ENCODE peak calls at places on chromosomes 5 and 9, in five cellular contexts. One of them, this sample, is unnamed.

GRCh38 chr5:106699198-106699597 is 971.5 kb downstream of the EFNA5 start:
- DNase-seq in putamen: no peak
- DNase-seq in ecto neural progenitor cell: peak
- DNase-seq in small intestine: no peak
- DNase-seq in activated naive CD4-positive, alpha-beta T cell treated with Interleukin-2 at 50 U/mL for 16 hours: no peak
- DNase-seq in this sample: no peak

GRCh38 chr9:109182550-109182939 is 15.5 kb upstream of the FRRS1L start:
- DNase-seq in activated naive CD4-positive, alpha-beta T cell treated with Interleukin-2 at 50 U/mL for 16 hours: no peak
- DNase-seq in ecto neural progenitor cell: no peak
- DNase-seq in small intestine: no peak
- DNase-seq in putamen: no peak
- DNase-seq in this sample: no peak

GRCh38 chr5:68037541-68037940 is 178.0 kb upstream of the PIK3R1 start:
- DNase-seq in activated naive CD4-positive, alpha-beta T cell treated with Interleukin-2 at 50 U/mL for 16 hours: no peak
- DNase-seq in small intestine: no peak
- DNase-seq in putamen: no peak
- DNase-seq in ecto neural progenitor cell: no peak
- DNase-seq in this sample: no peak

GRCh38 chr9:134495881-134496412 is 145.7 kb upstream of the COL5A1 start:
- DNase-seq in small intestine: no peak
- DNase-seq in putamen: no peak
- DNase-seq in ecto neural progenitor cell: no peak
- DNase-seq in activated naive CD4-positive, alpha-beta T cell treated with Interleukin-2 at 50 U/mL for 16 hours: no peak
- DNase-seq in this sample: no peak

GRCh38 chr5:35813456-35813855 is 43.2 kb upstream of the IL7R start:
- DNase-seq in ecto neural progenitor cell: no peak
- DNase-seq in small intestine: no peak
- DNase-seq in activated naive CD4-positive, alpha-beta T cell treated with Interleukin-2 at 50 U/mL for 16 hours: no peak
- DNase-seq in putamen: no peak
- DNase-seq in this sample: no peak

GRCh38 chr5:57231607-57232006 is 57.7 kb downstream of the GPBP1 start:
- DNase-seq in small intestine: no peak
- DNase-seq in ecto neural progenitor cell: no peak
- DNase-seq in activated naive CD4-positive, alpha-beta T cell treated with Interleukin-2 at 50 U/mL for 16 hours: no peak
- DNase-seq in putamen: no peak
- DNase-seq in this sample: no peak

GRCh38 chr5:17127743-17128231 is 89.6 kb upstream of the BASP1 start:
- DNase-seq in small intestine: no peak
- DNase-seq in putamen: no peak
- DNase-seq in activated naive CD4-positive, alpha-beta T cell treated with Interleukin-2 at 50 U/mL for 16 hours: no peak
- DNase-seq in ecto neural progenitor cell: no peak
- DNase-seq in this sample: no peak

GRCh38 chr5:168159425-168159824 is 132.0 kb upstream of the WWC1 start:
- DNase-seq in activated naive CD4-positive, alpha-beta T cell treated with Interleukin-2 at 50 U/mL for 16 hours: no peak
- DNase-seq in putamen: no peak
- DNase-seq in ecto neural progenitor cell: no peak
- DNase-seq in small intestine: peak
- DNase-seq in this sample: no peak

GRCh38 chr5:14816999-14817761 is 54.4 kb downstream of the ANKH start:
- DNase-seq in small intestine: no peak
- DNase-seq in ecto neural progenitor cell: no peak
- DNase-seq in putamen: no peak
- DNase-seq in activated naive CD4-positive, alpha-beta T cell treated with Interleukin-2 at 50 U/mL for 16 hours: peak
- DNase-seq in this sample: peak

GRCh38 chr9:109349431-109349846 is 28.6 kb upstream of the EPB41L4B start:
- DNase-seq in small intestine: no peak
- DNase-seq in putamen: no peak
- DNase-seq in ecto neural progenitor cell: no peak
- DNase-seq in activated naive CD4-positive, alpha-beta T cell treated with Interleukin-2 at 50 U/mL for 16 hours: no peak
- DNase-seq in this sample: no peak

GRCh38 chr5:53825016-53825415 is 264.6 kb downstream of the NDUFS4 start:
- DNase-seq in small intestine: no peak
- DNase-seq in ecto neural progenitor cell: no peak
- DNase-seq in activated naive CD4-positive, alpha-beta T cell treated with Interleukin-2 at 50 U/mL for 16 hours: no peak
- DNase-seq in putamen: no peak
- DNase-seq in this sample: no peak

GRCh38 chr5:178205010-178205748 is 846 bp downstream of the HNRNPAB start:
- DNase-seq in putamen: peak
- DNase-seq in activated naive CD4-positive, alpha-beta T cell treated with Interleukin-2 at 50 U/mL for 16 hours: peak
- DNase-seq in ecto neural progenitor cell: peak
- DNase-seq in small intestine: peak
- DNase-seq in this sample: peak

GRCh38 chr5:176364765-176365662 is at the start of gene ARL10:
- DNase-seq in small intestine: no peak
- DNase-seq in putamen: peak
- DNase-seq in ecto neural progenitor cell: no peak
- DNase-seq in activated naive CD4-positive, alpha-beta T cell treated with Interleukin-2 at 50 U/mL for 16 hours: peak
- DNase-seq in this sample: peak

GRCh38 chr5:41794478-41794877 is 75.7 kb downstream of the OXCT1 start:
- DNase-seq in small intestine: no peak
- DNase-seq in activated naive CD4-positive, alpha-beta T cell treated with Interleukin-2 at 50 U/mL for 16 hours: no peak
- DNase-seq in putamen: no peak
- DNase-seq in ecto neural progenitor cell: no peak
- DNase-seq in this sample: no peak

GRCh38 chr5:179343902-179344300 is 1.4 kb downstream of the ADAMTS2 start:
- DNase-seq in activated naive CD4-positive, alpha-beta T cell treated with Interleukin-2 at 50 U/mL for 16 hours: no peak
- DNase-seq in ecto neural progenitor cell: peak
- DNase-seq in putamen: no peak
- DNase-seq in small intestine: no peak
- DNase-seq in this sample: no peak

GRCh38 chr9:137000177-137000930 is 4.0 kb upstream of the CLIC3 start:
- DNase-seq in activated naive CD4-positive, alpha-beta T cell treated with Interleukin-2 at 50 U/mL for 16 hours: peak
- DNase-seq in small intestine: peak
- DNase-seq in ecto neural progenitor cell: no peak
- DNase-seq in putamen: no peak
- DNase-seq in this sample: peak

GRCh38 chr9:92961627-92962302 is 14.4 kb downstream of the FGD3 start:
- DNase-seq in ecto neural progenitor cell: no peak
- DNase-seq in activated naive CD4-positive, alpha-beta T cell treated with Interleukin-2 at 50 U/mL for 16 hours: peak
- DNase-seq in small intestine: peak
- DNase-seq in putamen: no peak
- DNase-seq in this sample: no peak

GRCh38 chr5:66724336-66724735 is 128.1 kb downstream of the MAST4 start:
- DNase-seq in ecto neural progenitor cell: no peak
- DNase-seq in putamen: no peak
- DNase-seq in activated naive CD4-positive, alpha-beta T cell treated with Interleukin-2 at 50 U/mL for 16 hours: no peak
- DNase-seq in small intestine: no peak
- DNase-seq in this sample: no peak

GRCh38 chr9:134932171-134932570 is 14.5 kb upstream of the FCN1 start:
- DNase-seq in putamen: no peak
- DNase-seq in small intestine: no peak
- DNase-seq in ecto neural progenitor cell: no peak
- DNase-seq in activated naive CD4-positive, alpha-beta T cell treated with Interleukin-2 at 50 U/mL for 16 hours: no peak
- DNase-seq in this sample: no peak

GRCh38 chr5:157649091-157649490 is 3.1 kb downstream of the SOX30 start:
- DNase-seq in ecto neural progenitor cell: no peak
- DNase-seq in putamen: no peak
- DNase-seq in activated naive CD4-positive, alpha-beta T cell treated with Interleukin-2 at 50 U/mL for 16 hours: no peak
- DNase-seq in small intestine: no peak
- DNase-seq in this sample: no peak

GRCh38 chr5:139078345-139078744 is 119.8 kb downstream of the SIL1 start:
- DNase-seq in small intestine: no peak
- DNase-seq in putamen: no peak
- DNase-seq in activated naive CD4-positive, alpha-beta T cell treated with Interleukin-2 at 50 U/mL for 16 hours: no peak
- DNase-seq in ecto neural progenitor cell: no peak
- DNase-seq in this sample: no peak

GRCh38 chr5:31459594-31459993 is 72.3 kb downstream of the DROSHA start:
- DNase-seq in putamen: no peak
- DNase-seq in small intestine: no peak
- DNase-seq in ecto neural progenitor cell: no peak
- DNase-seq in activated naive CD4-positive, alpha-beta T cell treated with Interleukin-2 at 50 U/mL for 16 hours: no peak
- DNase-seq in this sample: no peak

GRCh38 chr5:147479949-147480348 is 29.9 kb downstream of the DPYSL3 start:
- DNase-seq in putamen: no peak
- DNase-seq in activated naive CD4-positive, alpha-beta T cell treated with Interleukin-2 at 50 U/mL for 16 hours: no peak
- DNase-seq in ecto neural progenitor cell: no peak
- DNase-seq in small intestine: no peak
- DNase-seq in this sample: no peak

GRCh38 chr5:67090593-67090992 is 106.0 kb downstream of the CD180 start:
- DNase-seq in putamen: no peak
- DNase-seq in small intestine: no peak
- DNase-seq in activated naive CD4-positive, alpha-beta T cell treated with Interleukin-2 at 50 U/mL for 16 hours: no peak
- DNase-seq in ecto neural progenitor cell: no peak
- DNase-seq in this sample: no peak

GRCh38 chr5:179698935-179699639 is at the start of gene CANX:
- DNase-seq in activated naive CD4-positive, alpha-beta T cell treated with Interleukin-2 at 50 U/mL for 16 hours: no peak
- DNase-seq in small intestine: peak
- DNase-seq in ecto neural progenitor cell: no peak
- DNase-seq in putamen: no peak
- DNase-seq in this sample: no peak

GRCh38 chr9:107358867-107359440 is 75.9 kb downstream of the RAD23B start:
- DNase-seq in ecto neural progenitor cell: no peak
- DNase-seq in activated naive CD4-positive, alpha-beta T cell treated with Interleukin-2 at 50 U/mL for 16 hours: no peak
- DNase-seq in putamen: no peak
- DNase-seq in small intestine: no peak
- DNase-seq in this sample: no peak

GRCh38 chr5:132289097-132289496 is 5.1 kb upstream of the SLC22A4 start:
- DNase-seq in small intestine: no peak
- DNase-seq in activated naive CD4-positive, alpha-beta T cell treated with Interleukin-2 at 50 U/mL for 16 hours: no peak
- DNase-seq in ecto neural progenitor cell: no peak
- DNase-seq in putamen: no peak
- DNase-seq in this sample: no peak

GRCh38 chr9:98611986-98612505 is 96.7 kb downstream of the GABBR2 start:
- DNase-seq in ecto neural progenitor cell: no peak
- DNase-seq in small intestine: no peak
- DNase-seq in putamen: no peak
- DNase-seq in activated naive CD4-positive, alpha-beta T cell treated with Interleukin-2 at 50 U/mL for 16 hours: no peak
- DNase-seq in this sample: no peak

GRCh38 chr9:109401169-109401989 is 80.5 kb upstream of the EPB41L4B start:
- DNase-seq in small intestine: peak
- DNase-seq in activated naive CD4-positive, alpha-beta T cell treated with Interleukin-2 at 50 U/mL for 16 hours: no peak
- DNase-seq in putamen: no peak
- DNase-seq in ecto neural progenitor cell: peak
- DNase-seq in this sample: no peak

GRCh38 chr5:72013741-72014703 is 93.3 kb upstream of the MAP1B start:
- DNase-seq in ecto neural progenitor cell: no peak
- DNase-seq in activated naive CD4-positive, alpha-beta T cell treated with Interleukin-2 at 50 U/mL for 16 hours: no peak
- DNase-seq in small intestine: no peak
- DNase-seq in putamen: peak
- DNase-seq in this sample: no peak

GRCh38 chr9:125810161-125810560 is 63.0 kb downstream of the PBX3 start:
- DNase-seq in activated naive CD4-positive, alpha-beta T cell treated with Interleukin-2 at 50 U/mL for 16 hours: no peak
- DNase-seq in ecto neural progenitor cell: no peak
- DNase-seq in putamen: no peak
- DNase-seq in small intestine: no peak
- DNase-seq in this sample: no peak

GRCh38 chr9:135907446-135908333 is at the start of gene CAMSAP1:
- DNase-seq in activated naive CD4-positive, alpha-beta T cell treated with Interleukin-2 at 50 U/mL for 16 hours: peak
- DNase-seq in ecto neural progenitor cell: peak
- DNase-seq in putamen: peak
- DNase-seq in small intestine: peak
- DNase-seq in this sample: peak

GRCh38 chr9:120931278-120932085 is 4.9 kb upstream of the TRAF1 start:
- DNase-seq in small intestine: peak
- DNase-seq in activated naive CD4-positive, alpha-beta T cell treated with Interleukin-2 at 50 U/mL for 16 hours: peak
- DNase-seq in putamen: no peak
- DNase-seq in ecto neural progenitor cell: no peak
- DNase-seq in this sample: peak

GRCh38 chr9:126334626-126335621 is 8.3 kb downstream of the MVB12B start:
- DNase-seq in ecto neural progenitor cell: peak
- DNase-seq in putamen: no peak
- DNase-seq in small intestine: peak
- DNase-seq in activated naive CD4-positive, alpha-beta T cell treated with Interleukin-2 at 50 U/mL for 16 hours: no peak
- DNase-seq in this sample: no peak

GRCh38 chr5:124648902-124649467 is 97.5 kb downstream of the ZNF608 start:
- DNase-seq in ecto neural progenitor cell: no peak
- DNase-seq in small intestine: no peak
- DNase-seq in putamen: no peak
- DNase-seq in activated naive CD4-positive, alpha-beta T cell treated with Interleukin-2 at 50 U/mL for 16 hours: no peak
- DNase-seq in this sample: no peak

GRCh38 chr5:181163487-181164075 is 16.2 kb downstream of the OR2V2 start:
- DNase-seq in small intestine: no peak
- DNase-seq in putamen: no peak
- DNase-seq in activated naive CD4-positive, alpha-beta T cell treated with Interleukin-2 at 50 U/mL for 16 hours: no peak
- DNase-seq in ecto neural progenitor cell: no peak
- DNase-seq in this sample: no peak

GRCh38 chr9:81108821-81109220 is 580.5 kb downstream of the TLE1 start:
- DNase-seq in activated naive CD4-positive, alpha-beta T cell treated with Interleukin-2 at 50 U/mL for 16 hours: no peak
- DNase-seq in putamen: no peak
- DNase-seq in ecto neural progenitor cell: no peak
- DNase-seq in small intestine: no peak
- DNase-seq in this sample: no peak

GRCh38 chr9:68822596-68823165 is 117.6 kb downstream of the PIP5K1B start:
- DNase-seq in ecto neural progenitor cell: no peak
- DNase-seq in activated naive CD4-positive, alpha-beta T cell treated with Interleukin-2 at 50 U/mL for 16 hours: no peak
- DNase-seq in small intestine: peak
- DNase-seq in putamen: no peak
- DNase-seq in this sample: no peak

GRCh38 chr9:98158071-98158791 is 34.2 kb downstream of the CORO2A start:
- DNase-seq in activated naive CD4-positive, alpha-beta T cell treated with Interleukin-2 at 50 U/mL for 16 hours: no peak
- DNase-seq in ecto neural progenitor cell: no peak
- DNase-seq in putamen: no peak
- DNase-seq in small intestine: no peak
- DNase-seq in this sample: peak